ENCODE peak calls at places on chromosome 7, in six cellular contexts. N is adrenal gland; O is activated CD8-positive, alpha-beta T cell treated with anti-CD3 and anti-CD28 coated beads for 36 hours; V is hepatocyte; X is WERI-Rb-1; M is spleen. H is an unnamed sample.

GRCh38 chr7:148914208-148914777 is 30.2 kb upstream of the EZH2 start:
- DNase-seq in O (peak; percentile 77), N (no peak), X (no peak), V (peak; percentile 37), M (no peak), H (no peak)

GRCh38 chr7:159067870-159068787 is 76.5 kb downstream of the VIPR2 start:
- DNase-seq in N (no peak), X (no peak), O (peak; percentile 28), M (no peak), V (no peak), H (no peak)

GRCh38 chr7:83655951-83656556 is 7.1 kb upstream of the SEMA3E start:
- DNase-seq in O (peak; percentile 29), V (peak; percentile 65), X (peak; percentile 44), M (no peak), N (no peak), H (peak; percentile 36)

GRCh38 chr7:94395141-94396041 is 696 bp downstream of the COL1A2 start:
- DNase-seq in X (peak; percentile 67), O (peak; percentile 52), N (peak; percentile 58), V (peak; percentile 85), M (no peak), H (peak; percentile 36)

GRCh38 chr7:132161231-132161915 is 414.9 kb downstream of the PLXNA4 start:
- DNase-seq in X (no peak), M (no peak), N (peak; percentile 22), V (peak; percentile 37), O (no peak), H (no peak)

GRCh38 chr7:104535841-104536240 is 207.4 kb downstream of the LHFPL3 start:
- DNase-seq in O (no peak), M (no peak), N (no peak), V (no peak), X (no peak), H (no peak)

GRCh38 chr7:6637544-6638229 is 569 bp downstream of the ZNF316 start:
- DNase-seq in O (peak; percentile 76), M (peak; percentile 92), V (peak; percentile 66), X (peak; percentile 71), N (peak; percentile 39), H (peak; percentile 66)

GRCh38 chr7:98949336-98950044 is 71.2 kb downstream of the TRRAP start:
- DNase-seq in O (no peak), M (no peak), X (no peak), N (no peak), V (no peak), H (no peak)

GRCh38 chr7:102412548-102412947 is 16.4 kb downstream of the PRKRIP1 start:
- DNase-seq in M (peak; percentile 86), O (peak; percentile 58), V (no peak), N (peak; percentile 71), X (peak; percentile 54), H (no peak)

GRCh38 chr7:127239814-127240213 is 12.9 kb downstream of the GRM8 start:
- DNase-seq in O (peak; percentile 44), V (no peak), M (no peak), N (no peak), X (peak; percentile 31), H (no peak)

GRCh38 chr7:45661302-45661995 is 87.3 kb downstream of the ADCY1 start:
- DNase-seq in M (no peak), O (no peak), N (no peak), V (no peak), X (no peak), H (no peak)

GRCh38 chr7:12747687-12748306 is 60.4 kb downstream of the ARL4A start:
- DNase-seq in O (no peak), N (no peak), X (no peak), M (no peak), V (no peak), H (no peak)

GRCh38 chr7:14851610-14852009 is 50.9 kb downstream of the DGKB start:
- DNase-seq in N (no peak), O (no peak), X (no peak), M (no peak), V (no peak), H (no peak)

GRCh38 chr7:14841850-14842249 is 60.7 kb downstream of the DGKB start:
- DNase-seq in O (no peak), X (no peak), V (no peak), N (no peak), M (no peak), H (no peak)

GRCh38 chr7:14850039-14850438 is 52.5 kb downstream of the DGKB start:
- DNase-seq in M (no peak), X (no peak), O (no peak), V (no peak), N (no peak), H (no peak)

GRCh38 chr7:14841086-14841485 is 61.5 kb downstream of the DGKB start:
- DNase-seq in M (no peak), V (no peak), O (no peak), N (no peak), X (no peak), H (no peak)

GRCh38 chr7:14846405-14846804 is 56.1 kb downstream of the DGKB start:
- DNase-seq in N (no peak), X (no peak), O (no peak), V (no peak), M (no peak), H (no peak)
- TF ChIP-seq CTCF in N (no peak), X (no peak), O (no peak), V (no peak), M (no peak), H (no peak)

GRCh38 chr7:134480730-134481129 is 21.8 kb upstream of the AKR1B1 start:
- DNase-seq in O (no peak), V (no peak), X (no peak), N (peak; percentile 84), M (no peak), H (no peak)

GRCh38 chr7:134481167-134481566 is 22.3 kb upstream of the AKR1B1 start:
- DNase-seq in M (no peak), X (no peak), N (no peak), V (no peak), O (no peak), H (no peak)

GRCh38 chr7:134477954-134478353 is 19.1 kb upstream of the AKR1B1 start:
- DNase-seq in N (no peak), O (no peak), M (no peak), X (no peak), V (no peak), H (no peak)

GRCh38 chr7:134480202-134480601 is 21.3 kb upstream of the AKR1B1 start:
- DNase-seq in O (no peak), N (no peak), X (no peak), V (no peak), M (no peak), H (no peak)

GRCh38 chr7:134478707-134479106 is 19.8 kb upstream of the AKR1B1 start:
- DNase-seq in O (no peak), V (no peak), M (no peak), N (no peak), X (no peak), H (no peak)
- TF ChIP-seq CTCF in O (no peak), V (no peak), M (no peak), N (peak; percentile 13), X (no peak), H (no peak)

GRCh38 chr7:93132216-93132615 is 14.4 kb upstream of the SAMD9 start:
- DNase-seq in N (no peak), X (no peak), O (no peak), V (no peak), M (no peak), H (no peak)
- TF ChIP-seq CTCF in N (no peak), X (no peak), O (no peak), V (no peak), M (no peak), H (no peak)

GRCh38 chr7:146960747-146961416 is 844.3 kb downstream of the CNTNAP2 start:
- DNase-seq in N (no peak), M (no peak), V (no peak), X (peak; percentile 18), O (no peak), H (no peak)
- TF ChIP-seq CTCF in N (no peak), M (no peak), V (no peak), X (peak; percentile 28), O (no peak), H (no peak)

GRCh38 chr7:81503771-81504170 is 266.1 kb downstream of the HGF start:
- DNase-seq in N (no peak), V (no peak), O (no peak), M (no peak), X (no peak), H (no peak)

GRCh38 chr7:81500631-81501030 is 269.2 kb downstream of the HGF start:
- DNase-seq in N (no peak), X (no peak), O (no peak), V (no peak), M (no peak), H (no peak)

GRCh38 chr7:81503321-81503720 is 266.5 kb downstream of the HGF start:
- DNase-seq in N (no peak), X (no peak), V (no peak), O (no peak), M (no peak), H (no peak)

GRCh38 chr7:81499262-81500116 is 270.4 kb downstream of the HGF start:
- DNase-seq in X (no peak), V (peak; percentile 76), N (no peak), O (no peak), M (no peak), H (peak; percentile 17)

GRCh38 chr7:81501220-81501619 is 268.6 kb downstream of the HGF start:
- DNase-seq in X (no peak), V (peak; percentile 23), M (no peak), O (no peak), N (no peak), H (no peak)
- TF ChIP-seq CTCF in X (no peak), V (peak; percentile 54), M (no peak), O (no peak), N (no peak), H (no peak)